ENCODE peak calls at places on chromosome 11, in nine cellular contexts. V, S, D, L, W, O, U, R and F are unnamed samples.
A peak's percentile ranks its signal among the peaks of the same experiment; 100 is the strongest.

GRCh38 chr11:33633251-33634003 is 67.2 kb downstream of the C11orf91 start:
- DNase-seq in W (peak; percentile 91), O (no peak), U (no peak), D (no peak), S (no peak), R (no peak), L (peak; percentile 23), V (no peak), F (peak; percentile 56)

GRCh38 chr11:69398529-69399492 is 82.7 kb upstream of the LINC01488 start:
- DNase-seq in S (no peak), L (no peak), W (peak; percentile 81), R (no peak), V (peak; percentile 52), O (no peak), D (no peak), U (no peak), F (no peak)

GRCh38 chr11:69463181-69463891 is 18.1 kb upstream of the LINC01488 start:
- DNase-seq in O (peak; percentile 10), U (no peak), S (peak; percentile 47), D (no peak), R (no peak), W (peak; percentile 92), L (no peak), V (peak; percentile 83), F (no peak)

GRCh38 chr11:100776212-100776896 is 89.3 kb downstream of the ARHGAP42 start:
- DNase-seq in D (no peak), W (peak; percentile 38), U (no peak), L (no peak), S (no peak), R (no peak), O (no peak), V (no peak), F (peak; percentile 72)

GRCh38 chr11:125433454-125434121 is 62.5 kb downstream of the FEZ1 start:
- DNase-seq in R (peak; percentile 29), W (peak; percentile 81), L (peak; percentile 10), U (no peak), S (no peak), V (peak; percentile 77), D (peak; percentile 48), O (peak; percentile 49), F (peak; percentile 67)

GRCh38 chr11:70252844-70253243 is 17.6 kb upstream of the PPFIA1 start:
- DNase-seq in D (no peak), W (no peak), R (no peak), U (peak; percentile 19), V (no peak), O (no peak), L (no peak), S (no peak), F (no peak)

GRCh38 chr11:115425243-115425642 is 79.0 kb downstream of the CADM1 start:
- DNase-seq in D (no peak), S (no peak), L (no peak), V (no peak), R (no peak), W (no peak), O (no peak), U (no peak), F (no peak)

GRCh38 chr11:62005231-62005661 is 37.8 kb upstream of the FTH1 start:
- DNase-seq in S (no peak), O (no peak), L (no peak), R (no peak), U (no peak), D (no peak), V (no peak), W (peak; percentile 19), F (no peak)

GRCh38 chr11:73331138-73331916 is 23.3 kb downstream of the ARHGEF17 start:
- DNase-seq in V (peak; percentile 95), L (no peak), S (no peak), U (no peak), R (no peak), O (no peak), W (no peak), D (peak; percentile 87), F (peak; percentile 88)

GRCh38 chr11:95764267-95764898 is 25.2 kb downstream of the FAM76B start:
- DNase-seq in U (no peak), L (no peak), W (peak; percentile 84), O (no peak), S (no peak), R (no peak), V (peak; percentile 69), D (no peak), F (peak; percentile 61)

GRCh38 chr11:120565436-120566155 is 54.0 kb downstream of the GRIK4 start:
- DNase-seq in R (no peak), V (no peak), L (no peak), D (no peak), O (no peak), U (no peak), W (peak; percentile 55), S (no peak), F (no peak)

GRCh38 chr11:12453243-12453642 is 75.9 kb downstream of the PARVA start:
- DNase-seq in W (no peak), U (no peak), D (no peak), L (no peak), V (peak; percentile 64), O (no peak), R (no peak), S (no peak), F (no peak)

GRCh38 chr11:12458042-12458441 is 80.7 kb downstream of the PARVA start:
- DNase-seq in W (no peak), O (no peak), D (no peak), R (no peak), L (no peak), S (no peak), U (no peak), V (no peak), F (no peak)

GRCh38 chr11:12455938-12456337 is 78.6 kb downstream of the PARVA start:
- DNase-seq in O (no peak), L (no peak), V (no peak), U (no peak), S (no peak), W (peak; percentile 80), R (no peak), D (no peak), F (peak; percentile 48)

GRCh38 chr11:12457030-12457600 is 79.7 kb downstream of the PARVA start:
- DNase-seq in O (no peak), D (no peak), V (no peak), L (no peak), U (no peak), R (no peak), W (peak; percentile 80), S (no peak), F (peak; percentile 26)

GRCh38 chr11:12454782-12455181 is 77.4 kb downstream of the PARVA start:
- DNase-seq in W (peak; percentile 36), L (no peak), O (no peak), R (no peak), U (no peak), S (no peak), V (no peak), D (no peak), F (no peak)
- H3K4me1 ChIP-seq in W (peaks cover 60% of the 10 kb centered on the region), L (peaks cover 29% of the 10 kb centered on the region), O (no peaks in the 10 kb centered on the region), R (peaks cover 4% of the 10 kb centered on the region), U (no peaks in the 10 kb centered on the region), S (peaks cover 11% of the 10 kb centered on the region), V (peaks cover 31% of the 10 kb centered on the region), D (peaks cover 15% of the 10 kb centered on the region), F (peaks cover 13% of the 10 kb centered on the region)

GRCh38 chr11:8701891-8702597 is 19.5 kb downstream of the RPL27A start:
- DNase-seq in V (no peak), S (no peak), D (no peak), U (no peak), O (no peak), L (no peak), R (no peak), W (no peak), F (no peak)
- H3K4me1 ChIP-seq in V (peaks cover 28% of the 10 kb centered on the region), S (peaks cover 10% of the 10 kb centered on the region), D (peaks cover 16% of the 10 kb centered on the region), U (no peaks in the 10 kb centered on the region), O (no peaks in the 10 kb centered on the region), L (peaks cover 12% of the 10 kb centered on the region), R (no peaks in the 10 kb centered on the region), W (peaks cover 13% of the 10 kb centered on the region), F (no peaks in the 10 kb centered on the region)

DNA sequence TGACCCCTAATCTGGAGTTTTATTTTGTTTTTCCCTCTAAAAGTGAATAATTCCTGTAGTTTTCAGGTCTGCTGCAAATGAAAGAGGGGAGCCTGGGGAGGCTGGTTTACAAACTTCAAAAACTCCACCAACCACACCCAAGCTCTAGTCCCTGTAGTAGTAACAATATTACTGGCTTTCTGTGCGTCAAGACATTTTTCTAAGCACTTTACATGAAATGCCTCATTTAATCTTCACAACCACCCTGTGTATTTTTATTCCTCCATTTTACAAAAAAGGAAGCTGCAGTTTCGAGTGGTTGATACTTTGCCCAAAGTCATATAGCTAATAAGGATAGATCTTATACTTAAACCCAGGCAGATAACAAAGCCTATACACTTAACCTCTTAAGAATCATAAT is 23.5 kb downstream of the CTNND1 start:
- DNase-seq in D (no peak), L (no peak), R (no peak), U (no peak), V (no peak), W (no peak), O (no peak), S (no peak), F (no peak)
- H3K4me1 ChIP-seq in D (peaks cover 12% of the 10 kb centered on the region), L (peaks cover 100% of the 10 kb centered on the region), R (peaks cover 85% of the 10 kb centered on the region), U (peaks cover 38% of the 10 kb centered on the region), V (peaks cover 45% of the 10 kb centered on the region), W (peaks cover 19% of the 10 kb centered on the region), O (peaks cover 73% of the 10 kb centered on the region), S (peaks cover 99% of the 10 kb centered on the region), F (peaks cover 48% of the 10 kb centered on the region)

GRCh38 chr11:67440229-67441081 is 2.8 kb downstream of the CORO1B start:
- DNase-seq in V (no peak), U (no peak), S (no peak), R (no peak), W (no peak), D (no peak), L (no peak), O (peak; percentile 35), F (no peak)

GRCh38 chr11:67442504-67443398 is 525 bp downstream of the CORO1B start:
- DNase-seq in D (no peak), W (peak; percentile 54), V (no peak), S (no peak), O (no peak), L (no peak), R (no peak), U (no peak), F (no peak)

GRCh38 chr11:67441731-67442401 is 1.4 kb downstream of the CORO1B start:
- DNase-seq in R (no peak), D (no peak), S (no peak), W (no peak), U (no peak), L (no peak), V (no peak), O (no peak), F (no peak)

GRCh38 chr11:67439321-67440228 is 2.1 kb upstream of the PTPRCAP start:
- DNase-seq in V (no peak), D (no peak), S (no peak), R (peak; percentile 65), W (peak; percentile 64), U (peak; percentile 64), L (peak; percentile 62), O (no peak), F (no peak)

DNA sequence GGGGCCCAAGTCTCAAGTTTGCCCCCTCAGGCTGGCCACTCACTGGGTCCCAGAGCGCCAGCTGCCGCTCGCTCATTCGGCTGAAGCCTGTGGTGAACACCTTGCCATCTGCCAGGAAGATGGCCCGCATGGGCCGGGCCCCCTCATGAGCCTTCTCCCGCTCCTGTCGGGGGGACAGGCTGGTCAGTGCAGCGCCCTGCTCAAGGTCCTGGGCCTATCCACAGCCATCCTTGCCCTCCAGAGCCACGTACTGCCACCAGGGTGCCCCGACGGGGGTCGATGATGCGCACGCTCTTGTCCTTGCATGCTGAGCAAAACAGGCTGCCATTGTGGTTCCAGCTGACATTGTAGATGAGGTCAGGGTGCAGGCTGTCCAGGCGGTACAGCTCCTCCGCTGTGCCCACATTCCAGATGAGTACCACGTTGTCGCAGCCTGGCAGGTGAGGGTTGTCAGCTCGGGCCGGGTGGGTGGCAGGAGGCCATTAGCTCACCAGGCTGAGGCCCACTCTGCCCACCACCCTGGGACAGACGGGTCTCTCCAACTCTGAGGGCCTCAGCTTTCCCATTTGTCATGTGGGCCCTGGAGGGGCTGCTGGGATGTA is 2.1 kb downstream of the CORO1B start:
- DNase-seq in W (no peak), O (peak; percentile 23), U (no peak), R (no peak), D (no peak), L (no peak), S (no peak), V (no peak), F (no peak)
- H3K4me1 ChIP-seq in W (peaks cover 3% of the 10 kb centered on the region), O (peaks cover 15% of the 10 kb centered on the region), U (peaks cover 36% of the 10 kb centered on the region), R (peaks cover 64% of the 10 kb centered on the region), D (peaks cover 2% of the 10 kb centered on the region), L (peaks cover 52% of the 10 kb centered on the region), S (peaks cover 49% of the 10 kb centered on the region), V (no peaks in the 10 kb centered on the region), F (no peaks in the 10 kb centered on the region)